ENCODE peak calls at places on chromosome 3, in six cellular contexts. R is stomach, X is lower leg skin, G is BJ, K is body of pancreas, S is ovary. M is an unnamed sample.

GRCh38 chr3:71372369-71372768 is 211.2 kb downstream of the FOXP1 start:
- DNase-seq in G (no peak), X (no peak), R (no peak), K (no peak), S (no peak), M (no peak)

GRCh38 chr3:14118400-14119165 is 6.1 kb downstream of the CHCHD4 start:
- DNase-seq in X (no peak), G (no peak), K (peak; percentile 74), S (peak; percentile 65), R (no peak), M (no peak)

GRCh38 chr3:194482196-194482593 is 4.6 kb downstream of the ATP13A3 start:
- DNase-seq in X (no peak), R (no peak), S (no peak), K (no peak), G (no peak), M (no peak)

GRCh38 chr3:122310361-122310760 is 14.7 kb upstream of the CSTA start:
- DNase-seq in K (peak; percentile 44), G (no peak), X (no peak), S (no peak), R (no peak), M (no peak)

GRCh38 chr3:164737174-164737573 is 341.1 kb downstream of the SI start:
- DNase-seq in R (no peak), X (no peak), G (no peak), K (no peak), S (no peak), M (no peak)

GRCh38 chr3:169458752-169459151 is 204.8 kb downstream of the MECOM start:
- DNase-seq in S (no peak), R (no peak), X (no peak), K (no peak), G (no peak), M (no peak)

GRCh38 chr3:66431494-66431893 is 69.3 kb downstream of the LRIG1 start:
- DNase-seq in R (no peak), K (no peak), G (peak; percentile 37), X (no peak), S (no peak), M (no peak)

GRCh38 chr3:78003090-78003489 is 963.2 kb downstream of the ROBO2 start:
- DNase-seq in G (no peak), S (no peak), R (no peak), X (no peak), K (no peak), M (no peak)

GRCh38 chr3:186025161-186025560 is 83.7 kb downstream of the ETV5 start:
- DNase-seq in K (no peak), R (no peak), X (no peak), S (no peak), G (no peak), M (no peak)

GRCh38 chr3:66386011-66386924 is 114.6 kb downstream of the LRIG1 start:
- DNase-seq in R (no peak), G (no peak), S (no peak), K (no peak), X (no peak), M (no peak)

GRCh38 chr3:111714305-111714704 is 119.2 kb upstream of the ZBED2 start:
- DNase-seq in R (no peak), G (no peak), K (no peak), X (no peak), S (no peak), M (no peak)
- TF ChIP-seq CTCF in R (no peak), G (peak; percentile 11), K (no peak), X (no peak), S (no peak), M (no peak)

GRCh38 chr3:30606301-30607031 is at the start of gene TGFBR2:
- DNase-seq in G (peak; percentile 93), X (peak; percentile 95), K (peak; percentile 97), S (peak; percentile 92), R (peak; percentile 95), M (peak; percentile 95)
- TF ChIP-seq CTCF in G (no peak), X (no peak), K (no peak), S (peak; percentile 69), R (no peak), M (no peak)

GRCh38 chr3:158314426-158315357 is 204.8 kb downstream of the RSRC1 start:
- DNase-seq in X (no peak), K (no peak), S (no peak), G (no peak), R (no peak), M (no peak)

GRCh38 chr3:158312560-158313141 is 202.8 kb downstream of the RSRC1 start:
- DNase-seq in G (no peak), X (no peak), K (no peak), R (no peak), S (no peak), M (no peak)

GRCh38 chr3:158308533-158308932 is 198.6 kb downstream of the RSRC1 start:
- DNase-seq in G (no peak), K (no peak), X (no peak), S (no peak), R (no peak), M (no peak)

DNA sequence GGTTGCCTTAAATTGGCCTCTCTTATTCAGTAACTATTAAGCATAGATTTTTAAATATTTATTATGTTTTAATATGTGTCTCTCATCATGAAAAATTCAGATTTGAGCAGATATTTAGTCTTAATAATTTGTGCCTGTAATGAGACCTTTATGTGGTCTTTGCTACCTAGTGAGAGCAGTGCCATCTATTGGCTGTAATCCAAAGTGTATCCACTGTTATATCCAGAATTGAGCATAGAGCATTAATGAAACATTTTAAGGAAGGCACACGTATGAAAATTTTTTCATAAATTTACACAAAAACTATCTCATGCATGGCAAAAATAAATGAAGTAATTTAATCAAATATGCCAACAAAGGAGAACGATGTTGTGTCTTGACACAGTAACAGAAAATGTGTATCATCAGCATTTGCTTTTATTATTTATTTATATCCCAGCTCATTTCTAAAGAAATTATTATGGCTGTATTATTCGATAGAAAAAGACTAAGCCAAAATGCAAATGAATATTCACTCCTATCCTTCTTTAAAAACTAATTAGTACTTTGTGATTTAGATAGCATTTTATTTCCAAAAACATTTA is 203.5 kb downstream of the RSRC1 start:
- DNase-seq in R (no peak), X (no peak), G (no peak), S (no peak), K (no peak), M (no peak)
- TF ChIP-seq CTCF in R (no peak), X (no peak), G (peak; percentile 26), S (no peak), K (no peak), M (peak; percentile 20)

DNA sequence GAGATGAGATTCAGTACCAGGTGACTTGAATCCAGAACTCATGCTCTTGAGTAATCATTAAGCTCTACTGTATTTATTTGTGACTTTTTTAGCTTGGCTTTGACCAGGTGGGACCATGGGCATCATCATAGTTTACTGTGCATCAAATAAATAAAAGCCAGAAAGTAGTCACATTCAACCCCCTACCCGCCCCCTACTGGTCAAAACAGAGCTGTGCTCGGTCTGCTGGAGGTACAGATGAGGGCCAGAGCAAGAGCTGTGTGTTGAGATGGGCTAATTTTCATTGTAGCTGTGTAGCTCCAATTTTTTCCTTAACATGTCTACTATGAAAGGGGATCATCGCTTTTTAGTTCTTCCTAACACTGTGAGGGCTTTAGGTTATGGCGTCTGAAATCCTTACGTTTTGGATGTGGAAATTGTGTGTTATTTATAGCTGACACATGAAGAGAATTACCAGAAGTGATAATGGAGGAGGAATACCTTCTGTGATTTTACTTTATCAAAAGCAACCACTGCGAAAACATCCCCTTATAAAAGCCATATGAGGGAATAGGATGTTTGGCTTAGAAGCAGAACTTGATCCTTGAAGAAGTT is 375.1 kb downstream of the PTPRG start:
- DNase-seq in R (no peak), K (no peak), S (no peak), G (no peak), X (no peak), M (no peak)
- TF ChIP-seq CTCF in R (peak; percentile 28), K (peak; percentile 20), S (no peak), G (peak; percentile 61), X (no peak), M (peak; percentile 57)

GRCh38 chr3:25846282-25846681 is 56.4 kb downstream of the OXSM start:
- DNase-seq in S (no peak), K (no peak), G (no peak), X (no peak), R (no peak), M (no peak)
- TF ChIP-seq CTCF in S (no peak), K (no peak), G (no peak), X (no peak), R (no peak), M (no peak)

GRCh38 chr3:187536185-187536584 is 134.0 kb downstream of the SST start:
- DNase-seq in R (no peak), G (no peak), X (no peak), K (no peak), S (no peak), M (no peak)
- TF ChIP-seq CTCF in R (no peak), G (no peak), X (no peak), K (no peak), S (no peak), M (no peak)

GRCh38 chr3:144843099-144843498 is 871.5 kb downstream of the DIPK2A start:
- DNase-seq in S (no peak), G (no peak), X (no peak), K (no peak), R (no peak), M (no peak)
- TF ChIP-seq CTCF in S (no peak), G (no peak), X (no peak), K (no peak), R (no peak), M (peak; percentile 15)